ENCODE peak calls at places on chromosomes 5 and 9, in eight cellular contexts. One of them, this sample, is unnamed.
A peak's percentile ranks its signal among the peaks of the same experiment; 100 is the strongest.

GRCh38 chr9:37036237-37037136 is 2.4 kb upstream of the PAX5 start:
- DNase-seq in BE2C: peak; percentile 51
- DNase-seq in AG04450: no peak
- DNase-seq in cardiac muscle cell: peak; percentile 37
- DNase-seq in right lobe of liver: peak; percentile 64
- DNase-seq in dorsolateral prefrontal cortex: no peak
- DNase-seq in PC-3: peak; percentile 4
- DNase-seq in WTC11: peak; percentile 59
- DNase-seq in this sample: no peak

GRCh38 chr5:16725575-16725974 is 108.8 kb upstream of the RETREG1 start:
- DNase-seq in AG04450: no peak
- DNase-seq in right lobe of liver: no peak
- DNase-seq in dorsolateral prefrontal cortex: no peak
- DNase-seq in cardiac muscle cell: no peak
- DNase-seq in WTC11: no peak
- DNase-seq in PC-3: no peak
- DNase-seq in BE2C: no peak
- DNase-seq in this sample: no peak

GRCh38 chr5:87541033-87541432 is 128.3 kb upstream of the CCNH start:
- DNase-seq in right lobe of liver: peak; percentile 81
- DNase-seq in PC-3: peak; percentile 90
- DNase-seq in WTC11: peak; percentile 16
- DNase-seq in cardiac muscle cell: peak; percentile 66
- DNase-seq in BE2C: peak; percentile 11
- DNase-seq in AG04450: no peak
- DNase-seq in dorsolateral prefrontal cortex: peak; percentile 95
- DNase-seq in this sample: no peak

GRCh38 chr5:104267282-104268015 is 704.9 kb upstream of the NUDT12 start:
- DNase-seq in right lobe of liver: no peak
- DNase-seq in dorsolateral prefrontal cortex: no peak
- DNase-seq in AG04450: no peak
- DNase-seq in PC-3: no peak
- DNase-seq in BE2C: no peak
- DNase-seq in WTC11: no peak
- DNase-seq in cardiac muscle cell: no peak
- DNase-seq in this sample: no peak

GRCh38 chr5:81389015-81389414 is 4.9 kb downstream of the ACOT12 start:
- DNase-seq in BE2C: no peak
- DNase-seq in WTC11: no peak
- DNase-seq in cardiac muscle cell: no peak
- DNase-seq in PC-3: no peak
- DNase-seq in AG04450: no peak
- DNase-seq in right lobe of liver: no peak
- DNase-seq in dorsolateral prefrontal cortex: no peak
- DNase-seq in this sample: no peak

GRCh38 chr5:78647411-78647818 is 1.2 kb downstream of the LHFPL2 start:
- DNase-seq in PC-3: peak; percentile 37
- DNase-seq in dorsolateral prefrontal cortex: peak; percentile 6
- DNase-seq in WTC11: no peak
- DNase-seq in BE2C: no peak
- DNase-seq in cardiac muscle cell: peak; percentile 58
- DNase-seq in AG04450: no peak
- DNase-seq in right lobe of liver: peak; percentile 32
- DNase-seq in this sample: no peak

GRCh38 chr5:169433221-169433651 is 132.3 kb upstream of the SLIT3 start:
- DNase-seq in WTC11: no peak
- DNase-seq in cardiac muscle cell: no peak
- DNase-seq in dorsolateral prefrontal cortex: no peak
- DNase-seq in PC-3: no peak
- DNase-seq in AG04450: no peak
- DNase-seq in right lobe of liver: no peak
- DNase-seq in BE2C: no peak
- DNase-seq in this sample: no peak

GRCh38 chr5:137260820-137261541 is 238.1 kb downstream of the SPOCK1 start:
- DNase-seq in dorsolateral prefrontal cortex: no peak
- DNase-seq in BE2C: no peak
- DNase-seq in cardiac muscle cell: no peak
- DNase-seq in right lobe of liver: no peak
- DNase-seq in AG04450: no peak
- DNase-seq in WTC11: no peak
- DNase-seq in PC-3: no peak
- DNase-seq in this sample: no peak

GRCh38 chr5:14712666-14713065 is 48.1 kb downstream of the OTULIN start:
- DNase-seq in WTC11: no peak
- DNase-seq in AG04450: no peak
- DNase-seq in BE2C: no peak
- DNase-seq in right lobe of liver: no peak
- DNase-seq in dorsolateral prefrontal cortex: no peak
- DNase-seq in cardiac muscle cell: no peak
- DNase-seq in PC-3: no peak
- DNase-seq in this sample: no peak

GRCh38 chr9:136605966-136606365 is 56.8 kb upstream of the EGFL7 start:
- DNase-seq in AG04450: no peak
- DNase-seq in PC-3: no peak
- DNase-seq in WTC11: no peak
- DNase-seq in cardiac muscle cell: no peak
- DNase-seq in right lobe of liver: no peak
- DNase-seq in dorsolateral prefrontal cortex: no peak
- DNase-seq in BE2C: no peak
- DNase-seq in this sample: no peak

GRCh38 chr5:177495243-177496060 is 2.0 kb downstream of the PDLIM7 start:
- DNase-seq in PC-3: peak; percentile 31
- DNase-seq in right lobe of liver: no peak
- DNase-seq in AG04450: peak; percentile 85
- DNase-seq in dorsolateral prefrontal cortex: no peak
- DNase-seq in BE2C: peak; percentile 63
- DNase-seq in cardiac muscle cell: peak; percentile 96
- DNase-seq in WTC11: peak; percentile 85
- DNase-seq in this sample: no peak

GRCh38 chr9:129148463-129149204 is 29.4 kb downstream of the IER5L start:
- DNase-seq in BE2C: no peak
- DNase-seq in cardiac muscle cell: no peak
- DNase-seq in right lobe of liver: no peak
- DNase-seq in WTC11: no peak
- DNase-seq in dorsolateral prefrontal cortex: no peak
- DNase-seq in AG04450: no peak
- DNase-seq in PC-3: no peak
- DNase-seq in this sample: no peak

GRCh38 chr5:139668064-139668880 is 20.1 kb downstream of the CXXC5 start:
- DNase-seq in WTC11: no peak
- DNase-seq in PC-3: peak; percentile 43
- DNase-seq in dorsolateral prefrontal cortex: no peak
- DNase-seq in AG04450: no peak
- DNase-seq in cardiac muscle cell: peak; percentile 57
- DNase-seq in BE2C: peak; percentile 82
- DNase-seq in right lobe of liver: no peak
- DNase-seq in this sample: no peak

GRCh38 chr5:81604193-81604592 is 146.7 kb downstream of the SSBP2 start:
- DNase-seq in PC-3: no peak
- DNase-seq in right lobe of liver: no peak
- DNase-seq in WTC11: no peak
- DNase-seq in BE2C: no peak
- DNase-seq in dorsolateral prefrontal cortex: no peak
- DNase-seq in AG04450: no peak
- DNase-seq in cardiac muscle cell: no peak
- DNase-seq in this sample: no peak

GRCh38 chr9:114805670-114806551 is at the start of gene TNFSF15:
- DNase-seq in PC-3: peak; percentile 43
- DNase-seq in BE2C: no peak
- DNase-seq in right lobe of liver: peak; percentile 28
- DNase-seq in AG04450: no peak
- DNase-seq in cardiac muscle cell: no peak
- DNase-seq in dorsolateral prefrontal cortex: no peak
- DNase-seq in WTC11: peak; percentile 49
- DNase-seq in this sample: peak; percentile 68

GRCh38 chr9:121686930-121687541 is 35.6 kb downstream of the DAB2IP start:
- DNase-seq in right lobe of liver: peak; percentile 63
- DNase-seq in AG04450: peak; percentile 30
- DNase-seq in WTC11: peak; percentile 89
- DNase-seq in dorsolateral prefrontal cortex: peak; percentile 72
- DNase-seq in PC-3: peak; percentile 71
- DNase-seq in BE2C: peak; percentile 87
- DNase-seq in cardiac muscle cell: peak; percentile 77
- DNase-seq in this sample: no peak

GRCh38 chr9:70403618-70404025 is 10.8 kb downstream of the KLF9 start:
- DNase-seq in dorsolateral prefrontal cortex: no peak
- DNase-seq in WTC11: no peak
- DNase-seq in PC-3: no peak
- DNase-seq in BE2C: no peak
- DNase-seq in cardiac muscle cell: peak; percentile 36
- DNase-seq in AG04450: no peak
- DNase-seq in right lobe of liver: no peak
- DNase-seq in this sample: no peak

GRCh38 chr9:74281674-74282073 is 215.5 kb upstream of the RORB start:
- DNase-seq in cardiac muscle cell: no peak
- DNase-seq in BE2C: no peak
- DNase-seq in PC-3: peak; percentile 1
- DNase-seq in WTC11: peak; percentile 62
- DNase-seq in right lobe of liver: no peak
- DNase-seq in AG04450: no peak
- DNase-seq in dorsolateral prefrontal cortex: no peak
- DNase-seq in this sample: no peak

GRCh38 chr5:171630047-171630669 is 155.5 kb upstream of the SMIM23 start:
- DNase-seq in dorsolateral prefrontal cortex: no peak
- DNase-seq in BE2C: peak; percentile 84
- DNase-seq in right lobe of liver: peak; percentile 62
- DNase-seq in AG04450: peak; percentile 11
- DNase-seq in PC-3: peak; percentile 68
- DNase-seq in cardiac muscle cell: peak; percentile 64
- DNase-seq in WTC11: peak; percentile 77
- DNase-seq in this sample: peak; percentile 78

GRCh38 chr5:112069329-112069728 is 312.3 kb upstream of the NREP start:
- DNase-seq in cardiac muscle cell: no peak
- DNase-seq in PC-3: no peak
- DNase-seq in AG04450: no peak
- DNase-seq in dorsolateral prefrontal cortex: no peak
- DNase-seq in BE2C: no peak
- DNase-seq in right lobe of liver: no peak
- DNase-seq in WTC11: no peak
- DNase-seq in this sample: no peak

GRCh38 chr5:136810198-136810823 is 445.0 kb upstream of the TRPC7 start:
- DNase-seq in BE2C: no peak
- DNase-seq in dorsolateral prefrontal cortex: peak; percentile 32
- DNase-seq in right lobe of liver: no peak
- DNase-seq in cardiac muscle cell: peak; percentile 26
- DNase-seq in WTC11: no peak
- DNase-seq in PC-3: peak; percentile 89
- DNase-seq in AG04450: peak; percentile 30
- DNase-seq in this sample: no peak

GRCh38 chr9:121609845-121610637 is 41.4 kb upstream of the DAB2IP start:
- DNase-seq in right lobe of liver: peak; percentile 82
- DNase-seq in dorsolateral prefrontal cortex: no peak
- DNase-seq in WTC11: no peak
- DNase-seq in PC-3: peak; percentile 93
- DNase-seq in AG04450: peak; percentile 55
- DNase-seq in cardiac muscle cell: peak; percentile 42
- DNase-seq in BE2C: peak; percentile 46
- DNase-seq in this sample: no peak

GRCh38 chr9:29826421-29826820 is 2253.1 kb upstream of the C9orf72 start:
- DNase-seq in AG04450: no peak
- DNase-seq in dorsolateral prefrontal cortex: no peak
- DNase-seq in right lobe of liver: no peak
- DNase-seq in BE2C: no peak
- DNase-seq in cardiac muscle cell: no peak
- DNase-seq in PC-3: no peak
- DNase-seq in WTC11: no peak
- DNase-seq in this sample: no peak

DNA sequence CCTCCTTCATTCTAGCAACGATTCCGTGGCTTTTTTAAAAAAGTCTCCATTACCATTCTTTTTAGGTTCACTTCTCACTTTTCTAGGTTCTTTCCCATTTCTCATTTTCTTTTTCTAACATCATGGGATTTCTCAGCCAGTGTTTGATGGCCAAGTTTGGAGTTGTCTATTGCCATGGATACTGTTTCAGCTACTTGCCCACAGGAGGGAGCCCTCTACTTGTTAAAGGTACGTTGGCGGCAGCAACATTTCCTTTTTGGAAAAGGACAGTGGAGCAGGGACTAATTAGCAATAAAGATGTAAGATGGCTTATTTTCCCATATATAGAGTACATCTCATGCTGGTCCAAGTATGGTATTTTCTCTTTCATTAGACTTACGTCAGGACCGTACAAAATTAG is 2257.5 kb upstream of the C9orf72 start:
- DNase-seq in dorsolateral prefrontal cortex: no peak
- DNase-seq in BE2C: peak; percentile 73
- DNase-seq in right lobe of liver: no peak
- DNase-seq in WTC11: peak; percentile 54
- DNase-seq in PC-3: peak; percentile 52
- DNase-seq in cardiac muscle cell: peak; percentile 14
- DNase-seq in AG04450: no peak
- DNase-seq in this sample: no peak
- TF ChIP-seq CTCF in dorsolateral prefrontal cortex: peak; percentile 40
- TF ChIP-seq CTCF in BE2C: peak; percentile 94
- TF ChIP-seq CTCF in right lobe of liver: peak; percentile 34
- TF ChIP-seq CTCF in WTC11: peak; percentile 42
- TF ChIP-seq CTCF in PC-3: peak; percentile 78
- TF ChIP-seq CTCF in cardiac muscle cell: no peak
- TF ChIP-seq CTCF in AG04450: peak; percentile 20
- TF ChIP-seq CTCF in this sample: peak; percentile 80

GRCh38 chr5:148729182-148729581 is 74.9 kb upstream of the HTR4 start:
- DNase-seq in WTC11: no peak
- DNase-seq in cardiac muscle cell: peak; percentile 18
- DNase-seq in AG04450: no peak
- DNase-seq in right lobe of liver: no peak
- DNase-seq in BE2C: no peak
- DNase-seq in dorsolateral prefrontal cortex: no peak
- DNase-seq in PC-3: peak; percentile 61
- DNase-seq in this sample: no peak
- TF ChIP-seq CTCF in WTC11: no peak
- TF ChIP-seq CTCF in cardiac muscle cell: peak; percentile 28
- TF ChIP-seq CTCF in AG04450: peak; percentile 31
- TF ChIP-seq CTCF in right lobe of liver: peak; percentile 15
- TF ChIP-seq CTCF in BE2C: peak; percentile 51
- TF ChIP-seq CTCF in dorsolateral prefrontal cortex: peak; percentile 29
- TF ChIP-seq CTCF in PC-3: peak; percentile 69
- TF ChIP-seq CTCF in this sample: peak; percentile 59

DNA sequence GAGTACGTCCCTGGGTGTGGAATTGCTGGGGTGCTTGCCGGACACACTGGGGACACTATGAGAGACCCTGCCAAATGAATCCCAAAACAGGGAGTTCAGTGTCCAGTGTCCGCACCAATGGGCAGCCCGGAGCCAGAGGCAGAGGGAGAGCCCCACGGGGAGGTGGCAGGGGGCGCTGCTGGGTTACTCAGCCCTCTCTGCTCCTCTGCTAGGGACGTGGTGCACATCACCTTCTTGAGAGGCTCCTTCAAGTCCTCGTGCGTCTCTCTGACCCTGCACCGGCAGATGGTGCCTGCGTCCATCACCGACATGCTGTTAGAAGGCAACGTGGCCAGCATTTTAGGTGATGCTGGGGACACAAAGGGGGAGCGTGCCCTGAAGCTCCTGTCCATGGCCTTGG is 20.8 kb downstream of the STKLD1 start:
- DNase-seq in WTC11: peak; percentile 82
- DNase-seq in PC-3: peak; percentile 23
- DNase-seq in BE2C: peak; percentile 55
- DNase-seq in right lobe of liver: no peak
- DNase-seq in cardiac muscle cell: peak; percentile 34
- DNase-seq in AG04450: no peak
- DNase-seq in dorsolateral prefrontal cortex: no peak
- DNase-seq in this sample: no peak
- TF ChIP-seq CTCF in WTC11: peak; percentile 24
- TF ChIP-seq CTCF in PC-3: peak; percentile 49
- TF ChIP-seq CTCF in BE2C: peak; percentile 54
- TF ChIP-seq CTCF in right lobe of liver: no peak
- TF ChIP-seq CTCF in cardiac muscle cell: peak; percentile 52
- TF ChIP-seq CTCF in AG04450: peak; percentile 44
- TF ChIP-seq CTCF in dorsolateral prefrontal cortex: no peak
- TF ChIP-seq CTCF in this sample: peak; percentile 44

GRCh38 chr5:54969856-54970828 is 15.3 kb downstream of the ESM1 start:
- DNase-seq in BE2C: no peak
- DNase-seq in cardiac muscle cell: no peak
- DNase-seq in WTC11: no peak
- DNase-seq in AG04450: no peak
- DNase-seq in dorsolateral prefrontal cortex: no peak
- DNase-seq in PC-3: no peak
- DNase-seq in right lobe of liver: no peak
- DNase-seq in this sample: no peak
- TF ChIP-seq CTCF in BE2C: no peak
- TF ChIP-seq CTCF in cardiac muscle cell: no peak
- TF ChIP-seq CTCF in WTC11: no peak
- TF ChIP-seq CTCF in AG04450: no peak
- TF ChIP-seq CTCF in dorsolateral prefrontal cortex: no peak
- TF ChIP-seq CTCF in PC-3: no peak
- TF ChIP-seq CTCF in right lobe of liver: no peak
- TF ChIP-seq CTCF in this sample: no peak